ENCODE peak calls at places on chromosomes 16 and 17, in seven cellular contexts. B is stomach, Q is testis, R is A673, G is adrenal gland, L is ascending aorta, N is endothelial cell of umbilical vein. M is an unnamed sample.

GRCh38 chr16:75218256-75219076 is at the start of gene CTRB1:
- DNase-seq in R (no peak), G (peak), L (no peak), Q (no peak), N (no peak), B (no peak), M (no peak)

GRCh38 chr17:70661342-70662222 is 492.2 kb downstream of the KCNJ2 start:
- DNase-seq in N (no peak), G (no peak), Q (no peak), L (no peak), R (peak), B (no peak), M (no peak)

GRCh38 chr16:4386951-4387565 is 15.4 kb downstream of the VASN start:
- DNase-seq in Q (no peak), R (no peak), N (no peak), L (no peak), G (peak), B (no peak), M (no peak)

GRCh38 chr16:75236232-75236631 is 15.2 kb downstream of the BCAR1 start:
- DNase-seq in L (no peak), Q (no peak), N (no peak), R (no peak), B (no peak), G (no peak), M (no peak)

GRCh38 chr17:11981862-11982261 is 15.4 kb downstream of the ZNF18 start:
- DNase-seq in L (no peak), G (no peak), N (no peak), R (no peak), B (no peak), Q (no peak), M (no peak)

GRCh38 chr17:36008998-36009665 is 7.8 kb upstream of the CCL15 start:
- DNase-seq in N (peak), B (no peak), L (no peak), R (peak), G (no peak), Q (peak), M (no peak)

GRCh38 chr17:79930786-79931516 is 91.7 kb upstream of the CBX4 start:
- DNase-seq in G (no peak), Q (no peak), N (no peak), L (no peak), B (no peak), R (no peak), M (no peak)

GRCh38 chr17:14471052-14471451 is 170.2 kb downstream of the HS3ST3B1 start:
- DNase-seq in R (no peak), N (no peak), Q (no peak), B (no peak), L (no peak), G (no peak), M (no peak)

GRCh38 chr17:64152428-64153125 is 22.6 kb upstream of the ERN1 start:
- DNase-seq in R (no peak), B (no peak), N (peak), G (peak), Q (no peak), L (no peak), M (peak)

GRCh38 chr16:72908362-72908838 is 139.5 kb downstream of the ZFHX3 start:
- DNase-seq in R (no peak), G (peak), N (no peak), L (no peak), B (no peak), Q (no peak), M (no peak)

GRCh38 chr16:48864055-48864454 is 254.1 kb upstream of the N4BP1 start:
- DNase-seq in B (no peak), Q (no peak), G (no peak), L (no peak), R (no peak), N (no peak), M (no peak)

GRCh38 chr16:68778551-68779231 is 41.6 kb downstream of the CDH1 start:
- DNase-seq in R (no peak), N (no peak), G (no peak), B (peak), Q (no peak), L (no peak), M (no peak)

GRCh38 chr16:918068-918467 is 52.7 kb downstream of the LMF1 start:
- DNase-seq in N (no peak), R (no peak), B (no peak), G (no peak), L (no peak), Q (no peak), M (no peak)

GRCh38 chr17:39591958-39592954 is 15.5 kb downstream of the NEUROD2 start:
- DNase-seq in R (peak), Q (peak), G (no peak), L (no peak), N (peak), B (peak), M (peak)

GRCh38 chr16:58500329-58501241 is 642 bp downstream of the NDRG4 start:
- DNase-seq in B (no peak), N (no peak), R (no peak), G (no peak), L (no peak), Q (no peak), M (no peak)

GRCh38 chr17:61131555-61131954 is 268.1 kb upstream of the TBX2 start:
- DNase-seq in L (no peak), Q (no peak), G (no peak), R (no peak), B (no peak), N (no peak), M (no peak)
- H3K27ac ChIP-seq in L (peak), Q (no peak), G (no peak), R (no peak), B (peak), N (no peak), M (no peak)

GRCh38 chr17:9676084-9676483 is 30.8 kb downstream of the USP43 start:
- DNase-seq in N (no peak), L (no peak), G (no peak), Q (peak), B (no peak), R (peak), M (no peak)
- TF ChIP-seq CTCF in N (no peak), L (no peak), G (peak), Q (no peak), B (no peak), R (peak), M (peak)

DNA sequence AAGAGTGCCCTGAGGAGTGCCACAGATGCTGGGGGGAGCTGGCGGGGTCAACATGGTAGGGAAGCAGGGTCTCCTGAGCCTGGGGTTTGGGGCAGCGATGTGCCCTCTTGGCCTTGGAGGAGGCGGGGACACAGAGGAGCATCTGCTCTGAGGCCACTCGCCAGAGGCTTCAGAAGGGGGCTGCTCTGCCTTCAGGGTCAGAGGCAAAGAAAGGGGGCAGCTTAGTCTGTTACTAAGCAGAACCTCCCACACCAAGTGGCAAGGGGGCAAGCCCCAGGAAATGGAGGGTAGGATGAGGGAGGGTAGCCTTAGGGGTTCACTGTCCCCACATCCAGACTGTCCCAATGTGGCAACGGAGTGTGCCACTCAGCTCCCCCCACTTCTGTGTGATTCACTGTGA is 18.3 kb downstream of the CCDC182 start:
- DNase-seq in L (no peak), N (no peak), R (no peak), Q (no peak), G (no peak), B (no peak), M (no peak)
- H3K27ac ChIP-seq in L (no peak), N (no peak), R (no peak), Q (no peak), G (no peak), B (no peak), M (no peak)

GRCh38 chr17:34998205-34998604 is 17.9 kb downstream of the LIG3 start:
- DNase-seq in G (peak), R (peak), B (peak), N (peak), L (peak), Q (peak), M (peak)
- TF ChIP-seq CTCF in G (peak), R (peak), B (peak), N (peak), L (peak), Q (peak), M (peak)

GRCh38 chr17:73342057-73342522 is 30.3 kb upstream of the CDC42EP4 start:
- DNase-seq in R (peak), N (peak), B (peak), Q (peak), L (peak), G (peak), M (peak)

GRCh38 chr17:73342549-73343167 is 30.9 kb upstream of the CDC42EP4 start:
- DNase-seq in R (peak), G (no peak), L (no peak), N (no peak), B (no peak), Q (no peak), M (no peak)

GRCh38 chr17:73341350-73342056 is 29.7 kb upstream of the CDC42EP4 start:
- DNase-seq in Q (peak), R (no peak), G (no peak), N (no peak), B (no peak), L (no peak), M (no peak)

GRCh38 chr17:73343168-73343634 is 31.4 kb upstream of the CDC42EP4 start:
- DNase-seq in B (no peak), Q (peak), N (no peak), L (no peak), G (peak), R (peak), M (peak)

DNA sequence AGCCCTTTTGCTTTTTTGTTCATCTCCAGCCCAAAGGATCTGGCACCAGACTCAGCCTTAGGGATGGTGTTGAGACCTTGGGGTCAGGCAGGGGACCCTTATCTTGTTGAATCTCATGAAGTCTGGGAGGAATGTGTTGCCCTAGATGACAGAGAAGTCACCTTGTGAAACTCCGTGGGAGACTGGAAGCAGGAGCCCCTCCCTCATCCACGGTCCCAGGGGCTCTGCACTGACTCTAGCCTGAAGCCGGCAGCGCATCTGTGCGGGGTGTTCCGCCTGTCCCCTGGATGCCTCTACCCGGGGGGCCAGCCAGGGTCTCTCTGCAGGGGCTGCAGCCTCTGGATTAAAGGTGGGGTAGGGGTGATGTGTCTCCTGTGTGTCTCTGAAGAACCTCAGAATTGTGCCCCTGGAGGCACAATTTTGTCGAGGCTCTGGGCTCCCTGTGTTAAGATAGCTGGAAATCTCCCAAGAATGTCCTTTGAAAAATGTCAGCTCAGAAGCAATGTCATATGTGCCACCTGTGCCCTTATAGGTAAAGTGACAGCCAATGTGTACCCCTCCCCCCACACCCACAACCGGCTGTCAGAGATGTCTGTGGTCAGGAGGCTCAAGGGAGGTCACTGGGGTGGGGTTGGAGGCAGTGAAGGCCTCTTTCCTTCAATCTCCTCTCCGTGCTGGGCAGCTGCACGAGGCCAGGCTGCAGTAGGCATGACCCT is 32.1 kb upstream of the CDC42EP4 start:
- DNase-seq in Q (no peak), G (no peak), B (no peak), R (no peak), N (no peak), L (no peak), M (no peak)
- H3K27ac ChIP-seq in Q (peak), G (peak), B (peak), R (peak), N (no peak), L (peak), M (peak)